ENCODE peak calls at places on chromosomes 6 and 20, in seven cellular contexts. Y is IMR-90; K is AG04450; M is astrocyte; I is CD8-positive, alpha-beta memory T cell; B is fibroblast of lung; O is WERI-Rb-1. V is an unnamed sample.

GRCh38 chr6:149499066-149499465 is 14.3 kb upstream of the ZC3H12D start:
- DNase-seq in Y (peak), K (peak), M (peak), I (no peak), B (peak), O (no peak), V (peak)

GRCh38 chr20:16107172-16107870 is 465.9 kb downstream of the KIF16B start:
- DNase-seq in Y (no peak), K (no peak), M (no peak), I (no peak), B (no peak), O (peak), V (no peak)

GRCh38 chr6:22113046-22113766 is 183.6 kb downstream of the PRL start:
- DNase-seq in Y (peak), K (peak), M (peak), I (no peak), B (peak), O (no peak), V (peak)

GRCh38 chr20:39829255-39829654 is 859.8 kb downstream of the MAFB start:
- DNase-seq in Y (peak), K (no peak), M (no peak), I (no peak), B (peak), O (no peak), V (peak)

GRCh38 chr20:3092611-3093379 is 8.3 kb upstream of the AVP start:
- DNase-seq in Y (no peak), K (no peak), M (peak), I (peak), B (peak), O (no peak), V (no peak)

GRCh38 chr20:15022921-15023320 is 685.5 kb upstream of the FLRT3 start:
- DNase-seq in Y (no peak), K (no peak), M (no peak), I (no peak), B (no peak), O (no peak), V (no peak)

GRCh38 chr6:19032486-19033295 is 645.5 kb downstream of the RNF144B start:
- DNase-seq in Y (no peak), K (no peak), M (no peak), I (no peak), B (no peak), O (no peak), V (no peak)

GRCh38 chr6:105067329-105067728 is 110.4 kb downstream of the LIN28B start:
- DNase-seq in Y (no peak), K (no peak), M (no peak), I (no peak), B (no peak), O (no peak), V (no peak)

GRCh38 chr6:27213544-27214125 is 33.9 kb upstream of the PRSS16 start:
- DNase-seq in Y (peak), K (no peak), M (no peak), I (no peak), B (peak), O (no peak), V (peak)

GRCh38 chr6:160883560-160883959 is 108.0 kb upstream of the MAP3K4 start:
- DNase-seq in Y (no peak), K (no peak), M (no peak), I (no peak), B (no peak), O (no peak), V (no peak)

DNA sequence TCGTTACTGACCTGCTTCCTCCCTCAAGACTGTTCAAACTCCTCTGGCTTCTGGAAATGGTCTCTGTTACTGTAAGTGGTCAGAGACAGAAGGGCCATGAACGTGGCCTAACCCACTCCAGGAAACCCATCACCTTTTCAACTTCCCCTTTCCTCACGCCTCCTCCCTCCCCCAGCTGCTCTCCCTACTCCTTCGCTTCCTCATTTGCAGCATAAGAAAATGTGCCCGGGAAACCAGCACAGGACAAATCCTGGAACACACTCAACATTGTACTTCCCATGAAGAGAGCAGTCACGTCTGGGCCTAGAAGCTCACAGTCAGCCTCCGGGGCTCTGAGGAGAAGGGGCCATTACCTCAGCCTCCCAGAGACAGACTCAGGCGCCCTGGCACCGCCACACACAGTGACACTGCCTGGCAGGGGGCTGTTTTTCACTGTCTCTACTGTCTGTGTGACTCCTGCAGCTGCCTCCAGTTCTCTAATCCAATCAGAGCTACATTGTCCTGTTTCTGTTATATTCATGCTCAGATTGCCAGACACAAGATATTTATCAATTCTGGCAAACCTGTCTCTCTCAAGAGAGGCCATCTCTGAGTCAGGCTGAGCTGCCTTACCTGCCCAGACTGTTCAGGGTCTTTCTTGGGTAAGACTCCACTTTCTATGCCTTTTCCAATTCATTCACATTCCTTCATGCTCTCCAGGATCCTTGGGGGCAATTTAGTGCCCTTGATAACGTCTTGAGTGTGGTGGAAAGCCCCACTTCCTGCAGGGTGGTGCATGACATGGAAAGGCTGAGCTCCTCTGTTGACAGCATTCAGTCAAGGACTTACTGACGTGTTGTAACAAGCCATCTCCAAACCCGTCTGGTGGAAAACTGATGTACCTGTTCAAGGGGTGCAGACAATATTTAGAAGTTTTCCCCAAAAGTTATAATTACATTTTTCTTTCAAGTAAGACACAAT is 242.2 kb downstream of the HIVEP2 start:
- DNase-seq in Y (no peak), K (no peak), M (no peak), I (no peak), B (no peak), O (no peak), V (peak)
- H3K4me3 ChIP-seq in Y (no peak), K (no peak), M (no peak), I (no peak), B (no peak), O (no peak), V (no peak)

DNA sequence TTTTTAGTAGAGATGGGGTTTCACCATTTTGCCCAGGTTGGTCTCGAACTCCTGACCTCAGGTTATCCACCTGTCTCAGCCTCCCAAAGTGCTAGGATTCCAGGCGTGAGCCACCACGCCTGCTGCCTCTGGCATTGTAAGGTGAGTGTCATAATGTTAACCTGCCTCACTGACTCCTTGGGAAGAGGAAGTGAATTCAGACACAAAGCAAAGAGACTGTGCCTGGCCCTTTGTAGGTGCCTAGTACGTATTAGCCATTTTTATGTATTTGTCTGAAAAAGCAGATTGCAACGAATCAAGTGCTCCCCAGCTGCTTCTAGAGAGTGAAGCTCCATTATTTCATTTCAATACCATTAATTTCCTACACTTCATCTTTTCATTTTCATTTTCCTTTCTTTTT is 260.5 kb downstream of the SAMD5 start:
- DNase-seq in Y (no peak), K (no peak), M (no peak), I (no peak), B (no peak), O (no peak), V (no peak)
- H3K4me3 ChIP-seq in Y (no peak), K (no peak), M (no peak), I (no peak), B (no peak), O (no peak), V (no peak)

GRCh38 chr20:62874745-62875344 is 13.2 kb upstream of the TCFL5 start:
- DNase-seq in Y (no peak), K (no peak), M (no peak), I (no peak), B (peak), O (no peak), V (no peak)
- H3K4me3 ChIP-seq in Y (no peak), K (no peak), M (no peak), I (no peak), B (no peak), O (no peak), V (no peak)

GRCh38 chr6:3455121-3455489 is 1.7 kb downstream of the SLC22A23 start:
- DNase-seq in Y (no peak), K (no peak), M (no peak), I (no peak), B (no peak), O (no peak), V (no peak)
- H3K4me3 ChIP-seq in Y (no peak), K (no peak), M (peak), I (peak), B (peak), O (peak), V (peak)

GRCh38 chr6:158518196-158519127 is 41.4 kb upstream of the TMEM181 start:
- DNase-seq in Y (peak), K (peak), M (peak), I (peak), B (peak), O (peak), V (peak)

GRCh38 chr6:158517038-158517437 is 42.9 kb upstream of the TMEM181 start:
- DNase-seq in Y (no peak), K (no peak), M (no peak), I (no peak), B (no peak), O (no peak), V (no peak)

GRCh38 chr6:158516098-158516497 is 43.8 kb upstream of the TMEM181 start:
- DNase-seq in Y (no peak), K (no peak), M (no peak), I (no peak), B (no peak), O (no peak), V (no peak)

GRCh38 chr6:158519354-158519753 is 40.5 kb upstream of the TMEM181 start:
- DNase-seq in Y (no peak), K (no peak), M (no peak), I (no peak), B (no peak), O (no peak), V (no peak)

GRCh38 chr6:158517581-158517980 is 42.3 kb upstream of the TMEM181 start:
- DNase-seq in Y (no peak), K (no peak), M (no peak), I (no peak), B (no peak), O (no peak), V (no peak)
- H3K4me3 ChIP-seq in Y (no peak), K (no peak), M (no peak), I (no peak), B (no peak), O (no peak), V (no peak)

GRCh38 chr20:63831696-63832686 is 927 bp upstream of the ZBTB46 start:
- DNase-seq in Y (no peak), K (no peak), M (no peak), I (no peak), B (peak), O (no peak), V (no peak)
- H3K4me3 ChIP-seq in Y (peak), K (peak), M (no peak), I (no peak), B (peak), O (no peak), V (peak)

V was measured in fibroblast of pulmonary artery.